ENCODE peak calls at places on chromosomes 5 and 9, in ten cellular contexts. H, P, N, O, V, J, A, I, M and Y are unnamed samples. For H3K4me1, H3K9me3 and H3K36me3, the result is how much of the 10 kb centered on the place peaks cover.

GRCh38 chr5:25094219-25094618 is 449.4 kb upstream of the CDH10 start:
- DNase-seq in M (no peak), H (no peak), N (no peak), V (no peak), A (no peak), O (no peak), I (no peak), P (no peak), J (no peak), Y (no peak)

GRCh38 chr5:56112526-56113121 is 117.9 kb upstream of the IL6ST start:
- DNase-seq in I (no peak), P (peak), O (no peak), V (no peak), M (no peak), A (no peak), H (no peak), J (peak), N (no peak), Y (no peak)

GRCh38 chr9:79570449-79571308 is 1.1 kb upstream of the TLE4 start:
- DNase-seq in J (peak), V (peak), M (peak), O (peak), A (peak), H (peak), P (peak), I (peak), N (peak), Y (peak)

GRCh38 chr9:3367185-3367584 is 158.6 kb downstream of the RFX3 start:
- DNase-seq in I (no peak), J (no peak), N (peak), P (no peak), A (no peak), H (no peak), V (no peak), O (no peak), M (no peak), Y (no peak)

GRCh38 chr5:86861514-86861913 is 243.8 kb downstream of the COX7C start:
- DNase-seq in I (no peak), J (no peak), V (no peak), N (peak), O (peak), A (no peak), M (no peak), H (no peak), P (no peak), Y (no peak)

GRCh38 chr5:95623706-95624105 is 3.8 kb downstream of the GPR150 start:
- DNase-seq in M (no peak), A (no peak), N (no peak), J (no peak), H (no peak), O (no peak), V (no peak), P (no peak), I (no peak), Y (no peak)

GRCh38 chr5:58849995-58850667 is 267.3 kb downstream of the RAB3C start:
- DNase-seq in M (peak), I (no peak), V (peak), N (peak), A (no peak), H (no peak), O (peak), P (peak), J (peak), Y (peak)

GRCh38 chr5:177370488-177371119 is 12.9 kb downstream of the RGS14 start:
- DNase-seq in J (peak), V (peak), I (peak), N (peak), M (peak), P (peak), H (peak), O (peak), A (peak), Y (peak)

GRCh38 chr9:108776920-108777650 is 78.7 kb downstream of the ACTL7B start:
- DNase-seq in M (no peak), P (peak), J (peak), H (no peak), A (no peak), I (no peak), N (no peak), O (no peak), V (no peak), Y (no peak)

GRCh38 chr5:168365581-168366081 is 74.2 kb downstream of the WWC1 start:
- DNase-seq in M (peak), H (peak), O (peak), N (peak), J (peak), A (no peak), V (peak), P (peak), I (no peak), Y (no peak)

GRCh38 chr9:134616341-134616740 is 25.3 kb upstream of the COL5A1 start:
- DNase-seq in P (no peak), I (no peak), N (no peak), M (no peak), V (no peak), O (no peak), H (no peak), A (no peak), J (peak), Y (no peak)

GRCh38 chr5:43543434-43543833 is 13.4 kb downstream of the PAIP1 start:
- DNase-seq in A (no peak), O (no peak), H (no peak), M (no peak), J (no peak), N (no peak), P (no peak), V (no peak), I (no peak), Y (no peak)

GRCh38 chr9:95004452-95005275 is 278.2 kb downstream of the AOPEP start:
- DNase-seq in A (peak), P (peak), H (peak), M (no peak), J (peak), N (peak), V (peak), O (peak), I (peak), Y (no peak)

GRCh38 chr9:107153336-107153735 is 129.7 kb upstream of the RAD23B start:
- DNase-seq in O (no peak), A (no peak), P (no peak), I (no peak), V (no peak), J (peak), H (no peak), N (no peak), M (no peak), Y (peak)

GRCh38 chr5:150783422-150783928 is 4.9 kb downstream of the SMIM3 start:
- DNase-seq in M (peak), I (peak), J (peak), H (peak), A (peak), P (peak), N (no peak), V (peak), O (no peak), Y (no peak)

GRCh38 chr5:16690243-16690839 is 73.5 kb upstream of the RETREG1 start:
- DNase-seq in H (no peak), O (peak), N (peak), M (no peak), P (peak), A (no peak), I (no peak), V (peak), J (peak), Y (peak)

GRCh38 chr9:76688471-76689238 is 75.6 kb upstream of the PCA3 start:
- DNase-seq in V (peak), P (no peak), M (no peak), N (no peak), I (no peak), J (peak), H (no peak), A (no peak), O (no peak), Y (no peak)

DNA sequence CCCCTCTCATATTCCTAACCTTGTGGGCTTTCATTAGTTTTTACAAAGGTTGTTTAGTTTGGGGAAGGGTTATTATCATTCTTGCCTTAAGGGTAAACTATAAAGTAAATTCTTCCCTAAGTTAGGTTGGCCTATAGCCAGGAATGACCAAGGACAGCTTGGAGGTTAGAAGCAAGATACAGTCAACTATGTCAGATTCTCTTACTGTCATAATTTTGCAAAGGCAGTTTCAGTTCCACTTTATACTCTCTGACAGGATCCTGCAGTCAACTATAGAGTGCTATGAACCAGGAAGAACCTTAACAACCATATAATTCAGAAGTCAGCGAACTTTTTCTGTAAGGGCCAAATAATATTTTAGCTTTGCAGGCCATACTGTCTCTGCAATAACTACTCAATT is 82.7 kb upstream of the CCNG1 start:
- DNase-seq in N (no peak), V (no peak), O (no peak), I (no peak), J (no peak), H (no peak), M (no peak), P (no peak), A (no peak), Y (no peak)
- H3K4me1 ChIP-seq in N (under half), V (under half), O (under half), I (under half), J (under half), H (under half), M (under half), P (under half), A (under half), Y (under half)

DNA sequence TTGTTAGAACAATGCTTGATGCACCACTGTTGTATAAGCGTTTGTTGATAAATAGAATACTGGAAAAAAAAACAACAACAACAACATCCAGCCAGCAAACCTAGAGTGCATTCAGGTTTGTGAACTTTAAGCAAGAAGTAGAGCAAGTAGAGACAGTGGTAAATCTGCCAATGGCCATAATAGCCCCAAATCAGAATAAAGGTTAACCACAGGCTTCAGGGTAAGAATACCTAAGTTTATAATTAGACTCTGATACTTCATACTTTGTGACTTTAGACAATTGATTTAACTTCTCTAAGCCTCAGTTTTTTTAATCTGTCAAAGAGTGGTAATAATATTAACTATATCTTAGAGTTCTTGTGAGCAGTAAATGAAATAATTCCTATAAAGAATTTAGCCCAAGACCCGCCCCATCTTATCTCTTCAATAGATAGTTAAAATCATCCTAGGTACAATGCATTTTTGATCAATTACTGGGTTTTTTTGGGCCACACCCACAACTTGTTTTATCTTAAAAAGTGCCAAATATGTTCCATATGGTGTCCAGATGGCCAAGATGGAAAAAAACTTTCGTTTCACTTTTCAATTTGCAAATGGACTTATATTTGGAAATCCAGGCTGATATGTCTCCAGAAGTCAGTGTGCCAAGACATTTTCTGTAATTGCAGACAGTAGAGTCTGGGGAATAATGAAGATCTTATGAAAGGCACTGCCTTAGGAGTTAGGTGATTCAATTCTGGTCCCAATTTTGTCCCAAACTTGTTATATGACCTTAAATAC is 24.5 kb upstream of the DPYSL3 start:
- DNase-seq in I (no peak), O (no peak), A (no peak), M (no peak), H (no peak), P (no peak), J (peak), N (no peak), V (no peak), Y (no peak)
- H3K9me3 ChIP-seq in I (under half), O (under half), A (under half), M (under half), H (under half), P (under half), J (under half), N (under half), V (under half), Y (under half)

GRCh38 chr9:104835163-104835562 is 71.2 kb downstream of the NIPSNAP3B start:
- DNase-seq in N (no peak), A (no peak), H (no peak), J (peak), P (no peak), O (no peak), M (no peak), I (no peak), V (no peak), Y (no peak)

GRCh38 chr9:104838958-104839357 is 75.0 kb downstream of the NIPSNAP3B start:
- DNase-seq in V (no peak), N (peak), A (no peak), M (no peak), I (no peak), H (no peak), P (no peak), O (no peak), J (no peak), Y (no peak)

GRCh38 chr9:104833701-104834100 is 69.8 kb downstream of the NIPSNAP3B start:
- DNase-seq in A (no peak), J (no peak), N (no peak), O (no peak), I (no peak), M (no peak), V (no peak), P (no peak), H (no peak), Y (no peak)

GRCh38 chr9:104836235-104836634 is 72.3 kb downstream of the NIPSNAP3B start:
- DNase-seq in J (peak), V (no peak), O (peak), A (no peak), H (no peak), P (no peak), N (no peak), M (no peak), I (no peak), Y (no peak)

GRCh38 chr9:104836767-104837166 is 72.8 kb downstream of the NIPSNAP3B start:
- DNase-seq in H (no peak), P (no peak), J (no peak), I (no peak), N (no peak), A (no peak), O (peak), M (no peak), V (peak), Y (no peak)
- H3K36me3 ChIP-seq in H (under half), P (under half), J (under half), I (under half), N (under half), A (under half), O (under half), M (under half), V (under half), Y (under half)

GRCh38 chr9:73154760-73155159 is 3.1 kb downstream of the ANXA1 start:
- DNase-seq in H (no peak), P (no peak), M (no peak), N (no peak), I (no peak), J (peak), A (no peak), V (no peak), O (no peak), Y (no peak)
- H3K4me1 ChIP-seq in H (under half), P (under half), M (under half), N (under half), I (under half), J (half or more), A (under half), V (under half), O (under half), Y (half or more)

GRCh38 chr9:82443312-82443711 is 454.7 kb downstream of the SPATA31D1 start:
- DNase-seq in I (no peak), H (no peak), N (no peak), V (peak), J (no peak), O (no peak), M (no peak), P (no peak), A (no peak), Y (no peak)
- H3K9me3 ChIP-seq in I (under half), H (under half), N (under half), V (under half), J (under half), O (under half), M (under half), P (under half), A (under half), Y (under half)